ENCODE peak calls at places on chromosomes 16 and 17, in six cellular contexts. T is Peyer's patch; H is HFF-Myc; E is AG04449; S is DND-41; X is naive thymus-derived CD4-positive, alpha-beta T cell. Y is an unnamed sample.

GRCh38 chr17:30554839-30555751 is 77.9 kb downstream of the GOSR1 start:
- DNase-seq in T (peak), E (no peak), H (no peak), X (no peak), S (no peak), Y (no peak)

GRCh38 chr17:30599424-30600061 is 122.3 kb downstream of the GOSR1 start:
- DNase-seq in S (no peak), X (no peak), T (peak), E (no peak), H (no peak), Y (peak)

GRCh38 chr17:80441133-80441578 is 26.2 kb downstream of the ENDOV start:
- DNase-seq in T (no peak), X (peak), E (no peak), S (peak), H (no peak), Y (no peak)

GRCh38 chr17:50790619-50791018 is 23.3 kb upstream of the ANKRD40CL start:
- DNase-seq in S (no peak), E (no peak), T (no peak), H (no peak), X (no peak), Y (no peak)

GRCh38 chr17:55763856-55764255 is 13.0 kb downstream of the PCTP start:
- DNase-seq in H (no peak), X (no peak), E (no peak), T (no peak), S (no peak), Y (no peak)

GRCh38 chr17:27276653-27277156 is 17.2 kb upstream of the WSB1 start:
- DNase-seq in T (no peak), H (no peak), S (no peak), X (no peak), E (no peak), Y (no peak)

GRCh38 chr16:22861585-22861984 is 47.6 kb downstream of the HS3ST2 start:
- DNase-seq in H (no peak), T (no peak), X (no peak), S (no peak), E (no peak), Y (no peak)

GRCh38 chr16:28218109-28218508 is 6.3 kb upstream of the XPO6 start:
- DNase-seq in X (peak), S (peak), H (no peak), T (peak), E (no peak), Y (peak)

GRCh38 chr17:17387017-17387416 is 83.8 kb downstream of the NT5M start:
- DNase-seq in T (no peak), H (no peak), X (no peak), E (no peak), S (no peak), Y (no peak)

GRCh38 chr16:53913082-53913870 is 209.3 kb downstream of the FTO start:
- DNase-seq in E (peak), T (no peak), X (no peak), S (peak), H (peak), Y (no peak)

GRCh38 chr16:3748307-3748706 is 31.0 kb upstream of the TRAP1 start:
- DNase-seq in H (no peak), T (no peak), E (no peak), X (no peak), S (no peak), Y (no peak)

GRCh38 chr17:13502263-13502662 is 99.5 kb downstream of the HS3ST3A1 start:
- DNase-seq in H (no peak), X (no peak), E (no peak), T (no peak), S (no peak), Y (no peak)

GRCh38 chr16:57577691-57578224 is 35.3 kb downstream of the ADGRG5 start:
- DNase-seq in E (no peak), S (peak), H (no peak), T (peak), X (no peak), Y (no peak)

GRCh38 chr17:73972901-73973300 is 230.6 kb upstream of the RPL38 start:
- DNase-seq in S (no peak), H (no peak), X (no peak), E (no peak), T (no peak), Y (no peak)

GRCh38 chr17:49871211-49871610 is 23.3 kb upstream of the TAC4 start:
- DNase-seq in H (no peak), E (no peak), T (no peak), S (no peak), X (no peak), Y (no peak)

GRCh38 chr17:69947027-69947759 is 127.8 kb upstream of the KCNJ16 start:
- DNase-seq in S (no peak), E (no peak), T (no peak), H (no peak), X (no peak), Y (no peak)

GRCh38 chr16:82782715-82783251 is 156.0 kb downstream of the CDH13 start:
- DNase-seq in S (no peak), T (no peak), H (no peak), E (no peak), X (no peak), Y (no peak)

DNA sequence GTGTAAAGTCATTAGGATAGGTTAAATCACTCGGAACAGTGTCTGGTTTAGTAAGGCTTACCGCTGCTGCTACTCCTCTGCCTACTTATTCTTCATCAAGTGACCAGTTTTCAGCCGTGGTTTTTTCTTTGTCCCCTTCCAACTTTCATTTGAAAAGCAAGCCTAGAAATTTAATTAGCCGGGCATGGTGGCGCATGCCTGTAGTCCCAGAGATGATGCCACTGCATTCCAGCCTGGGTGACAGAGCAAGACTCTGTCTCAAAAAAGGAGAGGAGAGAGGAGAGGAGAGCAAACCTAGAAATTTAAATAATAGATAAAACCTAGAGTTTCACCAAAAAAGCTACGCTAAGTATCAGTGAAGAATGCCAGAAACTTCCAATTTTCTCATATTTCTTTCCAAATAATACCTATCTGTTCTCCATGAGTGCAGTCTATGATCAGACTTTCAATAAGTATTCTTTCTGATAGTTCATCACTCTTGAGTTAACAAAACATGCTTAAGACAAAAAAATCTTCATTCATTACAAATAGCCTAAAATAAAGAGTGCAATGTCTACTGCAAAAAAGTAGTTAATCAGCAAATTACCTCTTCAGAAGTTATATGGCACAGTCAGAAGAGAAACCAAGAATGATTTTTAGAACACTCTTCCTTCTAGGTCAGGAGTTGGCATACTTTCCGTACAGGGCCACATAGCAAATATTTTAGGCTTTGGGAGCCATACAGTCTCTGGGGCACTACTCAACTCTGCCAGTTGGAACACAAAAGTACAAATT is 15.1 kb downstream of the ANKFY1 start:
- DNase-seq in X (no peak), H (no peak), T (no peak), E (no peak), S (no peak), Y (no peak)
- H3K4me3 ChIP-seq in X (no peak), H (no peak), T (no peak), E (no peak), S (no peak), Y (no peak)

DNA sequence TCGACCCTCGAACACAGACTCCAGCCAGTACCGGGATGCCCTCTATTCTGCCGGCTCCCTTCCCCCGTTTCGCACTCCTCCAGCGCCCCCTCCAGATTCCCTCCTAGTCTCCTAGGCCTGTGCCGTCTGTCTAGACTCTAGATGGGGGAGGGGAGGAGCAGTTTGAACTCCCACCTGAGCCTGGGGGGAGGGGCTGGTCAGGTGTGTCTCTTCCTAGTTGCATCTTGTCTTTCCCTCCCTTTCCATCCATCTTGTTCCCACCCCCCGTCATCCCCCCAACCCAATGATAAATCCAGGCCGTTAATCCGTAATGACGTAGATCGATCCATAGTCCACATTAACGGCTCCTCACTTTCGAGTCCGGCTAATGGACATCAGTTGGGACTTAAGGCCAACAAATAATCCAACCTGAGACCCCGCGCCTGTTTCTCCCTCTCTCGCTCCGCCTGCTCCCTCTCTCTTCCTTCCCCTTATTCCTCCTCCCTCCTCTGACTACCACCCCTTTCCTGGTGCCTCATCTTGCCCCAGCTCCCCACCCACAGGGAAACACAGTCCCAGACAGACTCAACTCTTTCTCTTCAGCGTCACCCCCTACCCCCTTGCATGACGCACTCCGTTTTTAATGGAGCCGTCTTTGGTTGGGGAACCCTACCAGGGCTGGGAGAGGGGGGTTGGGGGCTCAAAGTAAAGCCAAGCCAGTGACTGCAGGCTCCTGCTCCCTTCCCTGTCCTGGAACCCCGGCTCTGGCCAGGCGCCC is 3.3 kb upstream of the HOXB5 start:
- DNase-seq in H (no peak), T (no peak), X (no peak), S (no peak), E (no peak), Y (no peak)
- H3K4me3 ChIP-seq in H (no peak), T (peak), X (peak), S (no peak), E (peak), Y (peak)

DNA sequence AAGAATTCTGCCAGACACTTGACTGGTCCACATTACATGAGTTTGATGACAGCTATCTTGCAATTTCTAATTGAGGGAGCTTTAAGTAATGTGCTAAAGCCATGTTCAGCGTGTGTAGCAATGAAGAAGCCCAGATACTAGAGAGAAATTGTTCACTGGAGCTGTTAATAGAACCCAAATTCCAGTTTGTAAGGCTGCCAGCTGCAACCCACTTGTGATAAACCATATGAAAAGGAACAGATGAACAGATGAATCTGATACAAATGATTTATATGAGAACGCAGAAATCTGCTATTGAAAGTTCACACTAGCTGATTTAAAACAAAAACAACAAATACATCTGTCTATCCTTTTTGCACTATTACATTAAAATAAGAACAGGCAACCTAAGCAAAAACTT is 6.2 kb downstream of the NACA2 start:
- DNase-seq in E (no peak), S (no peak), X (no peak), H (no peak), T (no peak), Y (no peak)
- H3K4me3 ChIP-seq in E (no peak), S (no peak), X (no peak), H (no peak), T (no peak), Y (no peak)

DNA sequence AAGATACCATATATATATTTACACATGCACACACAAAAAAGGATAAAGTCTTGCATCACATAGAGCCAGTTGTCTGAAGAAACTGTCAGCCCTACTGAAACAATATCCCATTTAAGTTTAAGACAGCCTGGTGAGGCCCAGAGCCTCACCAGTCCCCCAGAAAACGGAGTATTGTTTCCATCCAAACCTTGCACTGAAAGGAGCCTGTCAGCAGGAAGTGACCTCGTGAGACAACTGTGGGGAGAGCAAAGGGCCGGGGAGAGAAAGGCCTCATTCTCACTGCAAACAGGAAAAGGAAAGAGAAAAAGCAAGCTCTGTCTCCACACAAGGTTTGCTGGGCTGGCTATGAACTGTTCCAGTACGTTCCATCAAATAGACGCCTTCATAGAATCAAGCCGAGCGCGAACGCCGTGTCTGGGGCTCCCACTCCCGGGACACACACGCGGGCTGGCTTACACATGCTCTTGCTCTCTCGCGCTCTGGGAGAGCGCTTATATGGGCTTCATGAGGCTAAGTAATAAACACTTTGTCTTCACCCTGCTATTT is 44.4 kb upstream of the ZFHX3 start:
- DNase-seq in S (peak), X (no peak), E (no peak), H (no peak), T (no peak), Y (no peak)
- H3K4me3 ChIP-seq in S (no peak), X (no peak), E (no peak), H (no peak), T (no peak), Y (no peak)

DNA sequence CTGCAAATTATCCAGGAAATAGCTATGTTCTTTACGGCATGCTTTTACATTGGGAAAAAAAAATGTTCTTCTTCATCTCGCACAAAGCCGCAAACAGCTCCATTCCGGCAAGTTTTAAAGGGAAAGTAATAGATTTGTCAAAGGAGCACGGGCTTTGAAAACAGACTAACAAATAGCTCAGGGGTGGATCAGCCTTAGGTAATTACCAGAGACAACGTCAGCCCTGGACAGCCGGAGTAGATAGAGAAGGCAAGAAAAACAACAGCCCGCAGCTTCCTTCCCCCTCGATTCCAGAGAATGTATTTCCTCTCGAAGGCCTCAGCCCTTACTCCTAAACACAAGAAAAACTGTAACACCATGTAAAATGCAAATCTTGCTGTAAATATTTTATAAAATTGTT is 222.5 kb downstream of the C16orf78 start:
- DNase-seq in E (no peak), T (no peak), H (no peak), S (no peak), X (peak), Y (no peak)
- H3K4me3 ChIP-seq in E (no peak), T (no peak), H (no peak), S (no peak), X (no peak), Y (no peak)

DNA sequence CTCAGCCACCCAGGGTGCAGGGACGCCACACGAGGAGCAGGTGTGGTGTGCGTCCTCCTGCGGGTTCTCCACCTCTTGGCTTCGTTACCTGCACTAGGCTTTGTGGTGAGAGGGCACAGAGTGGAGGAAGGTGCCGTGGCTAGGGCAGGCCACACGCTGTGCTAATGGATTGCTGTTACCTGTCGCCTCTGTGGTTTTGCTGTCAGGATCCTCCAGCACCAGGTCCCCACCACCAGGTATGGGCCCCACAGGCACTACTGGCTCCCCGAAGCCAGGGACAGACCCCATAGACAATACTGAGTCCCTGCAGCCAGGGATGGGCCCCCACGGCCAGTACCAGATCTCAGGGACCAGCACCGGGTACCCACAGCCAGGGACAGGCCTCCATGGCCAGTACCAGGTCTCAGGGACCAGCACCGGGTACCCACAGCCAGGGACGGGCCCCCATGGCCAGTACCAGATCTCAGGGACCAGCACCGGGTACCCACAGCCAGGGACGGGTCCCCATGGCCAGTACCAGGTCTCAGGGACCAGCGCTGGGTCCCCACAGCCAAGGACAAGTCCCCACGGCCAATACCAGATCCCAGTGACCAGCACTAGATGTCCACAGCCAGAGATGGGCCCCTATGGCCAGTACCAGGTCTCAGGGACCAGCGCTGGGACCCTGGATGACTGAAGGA is 315.6 kb downstream of the SEC14L1 start:
- DNase-seq in X (no peak), T (peak), H (no peak), E (no peak), S (no peak), Y (no peak)
- H3K4me3 ChIP-seq in X (peak), T (peak), H (no peak), E (no peak), S (peak), Y (peak)

GRCh38 chr17:29051194-29051593 is 8.3 kb downstream of the PIPOX start:
- DNase-seq in T (no peak), X (no peak), S (no peak), H (no peak), E (no peak), Y (no peak)
- H3K4me3 ChIP-seq in T (no peak), X (no peak), S (no peak), H (no peak), E (no peak), Y (no peak)